ENCODE peak calls at places on chromosomes 6 and 20, in eight cellular contexts. One of them, this sample, is unnamed.

GRCh38 chr6:163329991-163330390 is 84.5 kb upstream of the QKI start:
- DNase-seq in brain microvascular endothelial cell: no peak
- DNase-seq in fibroblast of lung: no peak
- DNase-seq in transverse colon: no peak
- DNase-seq in left lung: no peak
- DNase-seq in IMR-90: no peak
- DNase-seq in adrenal gland: peak
- DNase-seq in OCI-LY7: no peak
- DNase-seq in this sample: no peak

GRCh38 chr20:46074006-46074405 is 15.8 kb downstream of the NCOA5 start:
- DNase-seq in brain microvascular endothelial cell: no peak
- DNase-seq in fibroblast of lung: no peak
- DNase-seq in transverse colon: no peak
- DNase-seq in left lung: no peak
- DNase-seq in IMR-90: no peak
- DNase-seq in adrenal gland: no peak
- DNase-seq in OCI-LY7: no peak
- DNase-seq in this sample: no peak

GRCh38 chr6:42007753-42008528 is 42.4 kb upstream of the TAF8 start:
- DNase-seq in brain microvascular endothelial cell: no peak
- DNase-seq in fibroblast of lung: no peak
- DNase-seq in transverse colon: no peak
- DNase-seq in left lung: no peak
- DNase-seq in IMR-90: no peak
- DNase-seq in adrenal gland: no peak
- DNase-seq in OCI-LY7: peak
- DNase-seq in this sample: no peak

GRCh38 chr6:15508363-15509330 is 154.2 kb downstream of the DTNBP1 start:
- DNase-seq in brain microvascular endothelial cell: no peak
- DNase-seq in fibroblast of lung: no peak
- DNase-seq in transverse colon: no peak
- DNase-seq in left lung: no peak
- DNase-seq in IMR-90: peak
- DNase-seq in adrenal gland: no peak
- DNase-seq in OCI-LY7: no peak
- DNase-seq in this sample: no peak

GRCh38 chr20:13749811-13750210 is 34.9 kb downstream of the ESF1 start:
- DNase-seq in brain microvascular endothelial cell: no peak
- DNase-seq in fibroblast of lung: no peak
- DNase-seq in transverse colon: no peak
- DNase-seq in left lung: no peak
- DNase-seq in IMR-90: no peak
- DNase-seq in adrenal gland: no peak
- DNase-seq in OCI-LY7: no peak
- DNase-seq in this sample: no peak

GRCh38 chr20:44648579-44648978 is 2.9 kb downstream of the ADA start:
- DNase-seq in brain microvascular endothelial cell: no peak
- DNase-seq in fibroblast of lung: no peak
- DNase-seq in transverse colon: no peak
- DNase-seq in left lung: no peak
- DNase-seq in IMR-90: no peak
- DNase-seq in adrenal gland: no peak
- DNase-seq in OCI-LY7: peak
- DNase-seq in this sample: no peak

GRCh38 chr6:35622283-35622682 is 66.4 kb downstream of the FKBP5 start:
- DNase-seq in brain microvascular endothelial cell: no peak
- DNase-seq in fibroblast of lung: no peak
- DNase-seq in transverse colon: no peak
- DNase-seq in left lung: no peak
- DNase-seq in IMR-90: no peak
- DNase-seq in adrenal gland: no peak
- DNase-seq in OCI-LY7: no peak
- DNase-seq in this sample: no peak

GRCh38 chr6:133778414-133778813 is 110.5 kb upstream of the TCF21 start:
- DNase-seq in brain microvascular endothelial cell: peak
- DNase-seq in fibroblast of lung: peak
- DNase-seq in transverse colon: no peak
- DNase-seq in left lung: no peak
- DNase-seq in IMR-90: peak
- DNase-seq in adrenal gland: peak
- DNase-seq in OCI-LY7: no peak
- DNase-seq in this sample: peak

GRCh38 chr20:31508517-31509244 is 5.6 kb upstream of the HM13 start:
- DNase-seq in brain microvascular endothelial cell: no peak
- DNase-seq in fibroblast of lung: no peak
- DNase-seq in transverse colon: no peak
- DNase-seq in left lung: no peak
- DNase-seq in IMR-90: no peak
- DNase-seq in adrenal gland: no peak
- DNase-seq in OCI-LY7: no peak
- DNase-seq in this sample: no peak

GRCh38 chr6:139603554-139603953 is 229.1 kb upstream of the CITED2 start:
- DNase-seq in brain microvascular endothelial cell: no peak
- DNase-seq in fibroblast of lung: no peak
- DNase-seq in transverse colon: no peak
- DNase-seq in left lung: no peak
- DNase-seq in IMR-90: peak
- DNase-seq in adrenal gland: no peak
- DNase-seq in OCI-LY7: no peak
- DNase-seq in this sample: no peak

GRCh38 chr6:18280084-18280483 is 15.8 kb upstream of the DEK start:
- DNase-seq in brain microvascular endothelial cell: no peak
- DNase-seq in fibroblast of lung: no peak
- DNase-seq in transverse colon: no peak
- DNase-seq in left lung: no peak
- DNase-seq in IMR-90: no peak
- DNase-seq in adrenal gland: no peak
- DNase-seq in OCI-LY7: no peak
- DNase-seq in this sample: peak

GRCh38 chr6:154239392-154239791 is 117.2 kb downstream of the IPCEF1 start:
- DNase-seq in brain microvascular endothelial cell: no peak
- DNase-seq in fibroblast of lung: no peak
- DNase-seq in transverse colon: no peak
- DNase-seq in left lung: no peak
- DNase-seq in IMR-90: no peak
- DNase-seq in adrenal gland: no peak
- DNase-seq in OCI-LY7: no peak
- DNase-seq in this sample: peak

GRCh38 chr6:12636336-12636735 is 80.2 kb upstream of the PHACTR1 start:
- DNase-seq in brain microvascular endothelial cell: no peak
- DNase-seq in fibroblast of lung: no peak
- DNase-seq in transverse colon: no peak
- DNase-seq in left lung: no peak
- DNase-seq in IMR-90: no peak
- DNase-seq in adrenal gland: no peak
- DNase-seq in OCI-LY7: no peak
- DNase-seq in this sample: no peak
- TF ChIP-seq CTCF in brain microvascular endothelial cell: peak
- TF ChIP-seq CTCF in fibroblast of lung: no peak
- TF ChIP-seq CTCF in transverse colon: no peak
- TF ChIP-seq CTCF in left lung: no peak
- TF ChIP-seq CTCF in IMR-90: no peak
- TF ChIP-seq CTCF in adrenal gland: no peak
- TF ChIP-seq CTCF in OCI-LY7: peak
- TF ChIP-seq CTCF in this sample: no peak

DNA sequence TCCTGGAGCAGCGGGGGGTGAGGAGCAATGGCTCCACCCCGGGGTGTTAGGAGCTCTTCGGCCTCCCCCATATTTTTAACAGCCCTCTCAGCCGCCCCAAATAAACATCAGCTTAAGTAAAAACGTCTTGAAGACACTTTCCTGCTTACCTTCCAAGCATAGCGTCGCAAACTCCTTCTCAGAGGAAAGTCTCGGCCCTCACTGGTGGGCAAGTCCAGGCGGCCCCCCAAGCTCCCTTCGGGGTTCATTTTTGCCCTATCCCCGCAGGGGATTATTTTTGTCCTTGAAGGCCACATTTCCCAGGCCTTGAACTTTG is 892 bp downstream of the RBM38 start:
- DNase-seq in brain microvascular endothelial cell: no peak
- DNase-seq in fibroblast of lung: no peak
- DNase-seq in transverse colon: no peak
- DNase-seq in left lung: no peak
- DNase-seq in IMR-90: no peak
- DNase-seq in adrenal gland: no peak
- DNase-seq in OCI-LY7: no peak
- DNase-seq in this sample: no peak
- H3K27ac ChIP-seq in brain microvascular endothelial cell: no peak
- H3K27ac ChIP-seq in fibroblast of lung: no peak
- H3K27ac ChIP-seq in transverse colon: peak
- H3K27ac ChIP-seq in left lung: peak
- H3K27ac ChIP-seq in IMR-90: no peak
- H3K27ac ChIP-seq in adrenal gland: no peak
- H3K27ac ChIP-seq in OCI-LY7: peak
- H3K27ac ChIP-seq in this sample: peak

GRCh38 chr6:13397359-13398080 is 69.2 kb upstream of the TBC1D7 start:
- DNase-seq in brain microvascular endothelial cell: no peak
- DNase-seq in fibroblast of lung: no peak
- DNase-seq in transverse colon: peak
- DNase-seq in left lung: no peak
- DNase-seq in IMR-90: no peak
- DNase-seq in adrenal gland: no peak
- DNase-seq in OCI-LY7: peak
- DNase-seq in this sample: no peak
- TF ChIP-seq CTCF in brain microvascular endothelial cell: no peak
- TF ChIP-seq CTCF in fibroblast of lung: no peak
- TF ChIP-seq CTCF in transverse colon: no peak
- TF ChIP-seq CTCF in left lung: no peak
- TF ChIP-seq CTCF in IMR-90: peak
- TF ChIP-seq CTCF in adrenal gland: no peak
- TF ChIP-seq CTCF in OCI-LY7: peak
- TF ChIP-seq CTCF in this sample: peak

GRCh38 chr6:87945181-87945580 is 102.5 kb upstream of the SPACA1 start:
- DNase-seq in brain microvascular endothelial cell: no peak
- DNase-seq in fibroblast of lung: no peak
- DNase-seq in transverse colon: no peak
- DNase-seq in left lung: no peak
- DNase-seq in IMR-90: no peak
- DNase-seq in adrenal gland: no peak
- DNase-seq in OCI-LY7: no peak
- DNase-seq in this sample: no peak
- H3K27ac ChIP-seq in brain microvascular endothelial cell: no peak
- H3K27ac ChIP-seq in fibroblast of lung: no peak
- H3K27ac ChIP-seq in transverse colon: no peak
- H3K27ac ChIP-seq in left lung: no peak
- H3K27ac ChIP-seq in IMR-90: no peak
- H3K27ac ChIP-seq in adrenal gland: no peak
- H3K27ac ChIP-seq in OCI-LY7: no peak
- H3K27ac ChIP-seq in this sample: peak

GRCh38 chr6:125584468-125584939 is 164.9 kb upstream of the HEY2 start:
- DNase-seq in brain microvascular endothelial cell: peak
- DNase-seq in fibroblast of lung: peak
- DNase-seq in transverse colon: no peak
- DNase-seq in left lung: peak
- DNase-seq in IMR-90: peak
- DNase-seq in adrenal gland: no peak
- DNase-seq in OCI-LY7: no peak
- DNase-seq in this sample: no peak
- TF ChIP-seq CTCF in brain microvascular endothelial cell: peak
- TF ChIP-seq CTCF in fibroblast of lung: no peak
- TF ChIP-seq CTCF in transverse colon: no peak
- TF ChIP-seq CTCF in left lung: no peak
- TF ChIP-seq CTCF in IMR-90: no peak
- TF ChIP-seq CTCF in adrenal gland: no peak
- TF ChIP-seq CTCF in OCI-LY7: no peak
- TF ChIP-seq CTCF in this sample: no peak